ENCODE peak calls at places on chromosomes 1 and 21, in five cellular contexts. G is activated B cell treated with CpG ODN at 0.5 μM for 24 hours, S is H9, F is neural crest cell, N is nephron progenitor cell. P is an unnamed sample.

GRCh38 chr1:185971688-185972087 is 237.5 kb downstream of the HMCN1 start:
- DNase-seq in G (no peak), S (no peak), F (no peak), N (no peak), P (no peak)

GRCh38 chr1:41622402-41622801 is 137.9 kb upstream of the EDN2 start:
- DNase-seq in G (no peak), S (no peak), F (no peak), N (no peak), P (no peak)

GRCh38 chr1:150293433-150294253 is at the start of gene MRPS21:
- DNase-seq in G (peak), S (peak), F (peak), N (peak), P (peak)

GRCh38 chr1:26786437-26787380 is 1.0 kb upstream of the PIGV start:
- DNase-seq in G (no peak), S (peak), F (peak), N (peak), P (no peak)

GRCh38 chr1:200528838-200529565 is 91.5 kb downstream of the KIF14 start:
- DNase-seq in G (no peak), S (no peak), F (no peak), N (no peak), P (no peak)

GRCh38 chr1:9909222-9910046 is 635 bp downstream of the CTNNBIP1 start:
- DNase-seq in G (peak), S (no peak), F (no peak), N (peak), P (no peak)

GRCh38 chr1:5770981-5771765 is 221.1 kb downstream of the NPHP4 start:
- DNase-seq in G (no peak), S (no peak), F (no peak), N (no peak), P (no peak)

GRCh38 chr1:171988243-171988642 is 146.9 kb downstream of the DNM3 start:
- DNase-seq in G (no peak), S (no peak), F (no peak), N (no peak), P (no peak)

GRCh38 chr1:23559985-23560755 is 869 bp upstream of the ID3 start:
- DNase-seq in G (no peak), S (peak), F (no peak), N (no peak), P (peak)

GRCh38 chr21:42373181-42373907 is 7.0 kb upstream of the TFF1 start:
- DNase-seq in G (no peak), S (no peak), F (no peak), N (no peak), P (no peak)

GRCh38 chr1:207828485-207829158 is 76.8 kb downstream of the CD46 start:
- DNase-seq in G (no peak), S (peak), F (peak), N (peak), P (no peak)

GRCh38 chr1:14590781-14591180 is 7.7 kb upstream of the KAZN start:
- DNase-seq in G (no peak), S (peak), F (no peak), N (no peak), P (no peak)

GRCh38 chr1:31396633-31397351 is 16.2 kb upstream of the SERINC2 start:
- DNase-seq in G (no peak), S (no peak), F (no peak), N (no peak), P (no peak)

GRCh38 chr1:201219481-201220387 is 29.1 kb downstream of the IGFN1 start:
- DNase-seq in G (no peak), S (no peak), F (no peak), N (no peak), P (no peak)

GRCh38 chr1:247647864-247648263 is 31.7 kb downstream of the OR13G1 start:
- DNase-seq in G (no peak), S (peak), F (no peak), N (no peak), P (no peak)

GRCh38 chr1:65001238-65001792 is 35.0 kb upstream of the JAK1 start:
- DNase-seq in G (peak), S (peak), F (peak), N (peak), P (no peak)

GRCh38 chr21:44741921-44742320 is 30.5 kb upstream of the TSPEAR start:
- DNase-seq in G (no peak), S (peak), F (no peak), N (no peak), P (no peak)

GRCh38 chr1:190353538-190354101 is 124.0 kb downstream of the BRINP3 start:
- DNase-seq in G (no peak), S (no peak), F (no peak), N (no peak), P (no peak)

GRCh38 chr21:35478096-35479080 is 429.3 kb upstream of the RUNX1 start:
- DNase-seq in G (no peak), S (no peak), F (no peak), N (no peak), P (no peak)

GRCh38 chr21:28704746-28705145 is 287.9 kb downstream of the LTN1 start:
- DNase-seq in G (no peak), S (no peak), F (no peak), N (no peak), P (no peak)

GRCh38 chr1:119909890-119910596 is 13.7 kb upstream of the ADAM30 start:
- DNase-seq in G (no peak), S (no peak), F (no peak), N (no peak), P (no peak)

GRCh38 chr1:78370356-78370755 is 120.4 kb upstream of the PTGFR start:
- DNase-seq in G (no peak), S (no peak), F (no peak), N (no peak), P (no peak)

DNA sequence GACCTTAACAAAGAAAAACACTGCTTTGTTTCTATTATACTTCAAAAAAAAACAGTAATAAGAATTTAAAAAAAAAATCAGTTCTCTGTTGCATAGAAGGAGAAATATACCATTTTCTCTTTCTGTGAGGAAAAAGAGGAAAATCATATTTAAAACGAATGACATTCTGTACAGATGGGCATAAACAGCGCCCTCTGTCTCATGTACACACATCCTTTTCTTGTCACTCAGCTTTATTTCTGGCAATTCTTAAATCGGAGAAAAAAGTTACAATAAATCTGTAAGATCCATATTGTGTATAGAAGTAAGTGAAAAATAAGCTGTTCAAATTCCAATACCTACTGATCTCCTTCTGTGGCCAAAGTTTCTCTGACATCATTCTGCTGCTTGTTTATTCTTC is 245.4 kb downstream of the SMYD3 start:
- DNase-seq in G (no peak), S (no peak), F (no peak), N (no peak), P (no peak)
- TF ChIP-seq CTCF in G (no peak), S (peak), F (no peak), N (no peak), P (no peak)

GRCh38 chr1:60765204-60765603 is 317.2 kb upstream of the NFIA start:
- DNase-seq in G (no peak), S (peak), F (no peak), N (no peak), P (no peak)
- TF ChIP-seq CTCF in G (no peak), S (peak), F (peak), N (peak), P (peak)

DNA sequence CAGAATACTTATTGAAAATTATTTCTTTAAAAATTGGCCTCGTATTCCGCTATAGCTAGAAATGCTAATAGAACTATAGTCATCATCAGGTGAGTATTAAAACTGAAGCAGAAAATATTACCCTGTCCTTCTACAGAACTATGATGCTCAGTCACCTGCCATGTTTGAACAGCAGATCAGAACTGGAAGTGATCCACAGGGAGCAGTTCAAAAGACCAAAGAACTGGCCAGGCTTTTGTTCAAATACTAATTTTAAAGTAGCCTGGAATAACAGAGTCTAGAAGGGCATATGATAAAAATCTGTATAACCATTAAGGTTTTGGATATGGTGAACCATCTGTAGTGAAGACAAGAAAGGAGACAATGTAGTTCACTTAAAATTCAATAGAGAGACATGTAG is 94.4 kb downstream of the GPR161 start:
- DNase-seq in G (no peak), S (no peak), F (no peak), N (no peak), P (no peak)
- TF ChIP-seq CTCF in G (no peak), S (no peak), F (no peak), N (no peak), P (no peak)

GRCh38 chr21:14734191-14734590 is 188.1 kb upstream of the SAMSN1 start:
- DNase-seq in G (no peak), S (no peak), F (no peak), N (no peak), P (no peak)
- TF ChIP-seq CTCF in G (no peak), S (no peak), F (no peak), N (no peak), P (no peak)